ENCODE peak calls at places on chromosomes 1 and 21, in six cellular contexts. One of them, this sample, is unnamed.

GRCh38 chr1:198157847-198158765 is 1.3 kb downstream of the NEK7 start:
- DNase-seq in astrocyte: peak; percentile 35
- DNase-seq in endothelial cell of umbilical vein: peak; percentile 46
- DNase-seq in caudate nucleus: peak; percentile 24
- DNase-seq in RPMI7951: peak; percentile 33
- DNase-seq in stimulated activated CD8-positive, alpha-beta memory T cell treated with anti-CD3 and anti-CD28 coated beads, Interleukin-7, amount 100 ng/mL, for 1 hour: no peak
- DNase-seq in this sample: peak; percentile 40

GRCh38 chr1:234199476-234200127 is 173.7 kb upstream of the COA6 start:
- DNase-seq in astrocyte: peak; percentile 16
- DNase-seq in endothelial cell of umbilical vein: no peak
- DNase-seq in caudate nucleus: no peak
- DNase-seq in RPMI7951: no peak
- DNase-seq in stimulated activated CD8-positive, alpha-beta memory T cell treated with anti-CD3 and anti-CD28 coated beads, Interleukin-7, amount 100 ng/mL, for 1 hour: no peak
- DNase-seq in this sample: no peak

GRCh38 chr1:181173761-181174371 is 85.4 kb downstream of the IER5 start:
- DNase-seq in astrocyte: no peak
- DNase-seq in endothelial cell of umbilical vein: no peak
- DNase-seq in caudate nucleus: no peak
- DNase-seq in RPMI7951: peak; percentile 8
- DNase-seq in stimulated activated CD8-positive, alpha-beta memory T cell treated with anti-CD3 and anti-CD28 coated beads, Interleukin-7, amount 100 ng/mL, for 1 hour: no peak
- DNase-seq in this sample: no peak

GRCh38 chr21:44416193-44416592 is 39.1 kb upstream of the LRRC3 start:
- DNase-seq in astrocyte: no peak
- DNase-seq in endothelial cell of umbilical vein: no peak
- DNase-seq in caudate nucleus: no peak
- DNase-seq in RPMI7951: no peak
- DNase-seq in stimulated activated CD8-positive, alpha-beta memory T cell treated with anti-CD3 and anti-CD28 coated beads, Interleukin-7, amount 100 ng/mL, for 1 hour: no peak
- DNase-seq in this sample: no peak

GRCh38 chr1:3417082-3417728 is 37.3 kb upstream of the ARHGEF16 start:
- DNase-seq in astrocyte: no peak
- DNase-seq in endothelial cell of umbilical vein: no peak
- DNase-seq in caudate nucleus: no peak
- DNase-seq in RPMI7951: no peak
- DNase-seq in stimulated activated CD8-positive, alpha-beta memory T cell treated with anti-CD3 and anti-CD28 coated beads, Interleukin-7, amount 100 ng/mL, for 1 hour: no peak
- DNase-seq in this sample: no peak

GRCh38 chr1:29389533-29390041 is 153.3 kb downstream of the PTPRU start:
- DNase-seq in astrocyte: no peak
- DNase-seq in endothelial cell of umbilical vein: no peak
- DNase-seq in caudate nucleus: no peak
- DNase-seq in RPMI7951: no peak
- DNase-seq in stimulated activated CD8-positive, alpha-beta memory T cell treated with anti-CD3 and anti-CD28 coated beads, Interleukin-7, amount 100 ng/mL, for 1 hour: no peak
- DNase-seq in this sample: no peak

GRCh38 chr1:2135425-2135824 is 59.1 kb downstream of the FAAP20 start:
- DNase-seq in astrocyte: peak; percentile 68
- DNase-seq in endothelial cell of umbilical vein: no peak
- DNase-seq in caudate nucleus: no peak
- DNase-seq in RPMI7951: peak; percentile 93
- DNase-seq in stimulated activated CD8-positive, alpha-beta memory T cell treated with anti-CD3 and anti-CD28 coated beads, Interleukin-7, amount 100 ng/mL, for 1 hour: no peak
- DNase-seq in this sample: no peak

GRCh38 chr1:108881369-108881768 is 4.6 kb downstream of the GPSM2 start:
- DNase-seq in astrocyte: peak; percentile 40
- DNase-seq in endothelial cell of umbilical vein: no peak
- DNase-seq in caudate nucleus: no peak
- DNase-seq in RPMI7951: no peak
- DNase-seq in stimulated activated CD8-positive, alpha-beta memory T cell treated with anti-CD3 and anti-CD28 coated beads, Interleukin-7, amount 100 ng/mL, for 1 hour: no peak
- DNase-seq in this sample: no peak

GRCh38 chr1:230212405-230212936 is 145.4 kb downstream of the GALNT2 start:
- DNase-seq in astrocyte: no peak
- DNase-seq in endothelial cell of umbilical vein: no peak
- DNase-seq in caudate nucleus: no peak
- DNase-seq in RPMI7951: no peak
- DNase-seq in stimulated activated CD8-positive, alpha-beta memory T cell treated with anti-CD3 and anti-CD28 coated beads, Interleukin-7, amount 100 ng/mL, for 1 hour: no peak
- DNase-seq in this sample: no peak

GRCh38 chr21:22351076-22351475 is 1352.9 kb downstream of the NCAM2 start:
- DNase-seq in astrocyte: no peak
- DNase-seq in endothelial cell of umbilical vein: no peak
- DNase-seq in caudate nucleus: no peak
- DNase-seq in RPMI7951: no peak
- DNase-seq in stimulated activated CD8-positive, alpha-beta memory T cell treated with anti-CD3 and anti-CD28 coated beads, Interleukin-7, amount 100 ng/mL, for 1 hour: no peak
- DNase-seq in this sample: no peak

GRCh38 chr1:2413495-2414296 is 1.3 kb upstream of the PEX10 start:
- DNase-seq in astrocyte: no peak
- DNase-seq in endothelial cell of umbilical vein: no peak
- DNase-seq in caudate nucleus: no peak
- DNase-seq in RPMI7951: no peak
- DNase-seq in stimulated activated CD8-positive, alpha-beta memory T cell treated with anti-CD3 and anti-CD28 coated beads, Interleukin-7, amount 100 ng/mL, for 1 hour: no peak
- DNase-seq in this sample: no peak

GRCh38 chr1:55876276-55877060 is 661.3 kb upstream of the USP24 start:
- DNase-seq in astrocyte: no peak
- DNase-seq in endothelial cell of umbilical vein: no peak
- DNase-seq in caudate nucleus: no peak
- DNase-seq in RPMI7951: no peak
- DNase-seq in stimulated activated CD8-positive, alpha-beta memory T cell treated with anti-CD3 and anti-CD28 coated beads, Interleukin-7, amount 100 ng/mL, for 1 hour: no peak
- DNase-seq in this sample: no peak

GRCh38 chr1:33429846-33430750 is 797 bp downstream of the PHC2 start:
- DNase-seq in astrocyte: no peak
- DNase-seq in endothelial cell of umbilical vein: peak; percentile 30
- DNase-seq in caudate nucleus: no peak
- DNase-seq in RPMI7951: no peak
- DNase-seq in stimulated activated CD8-positive, alpha-beta memory T cell treated with anti-CD3 and anti-CD28 coated beads, Interleukin-7, amount 100 ng/mL, for 1 hour: no peak
- DNase-seq in this sample: no peak

GRCh38 chr1:89005286-89006151 is 13.1 kb upstream of the KYAT3 start:
- DNase-seq in astrocyte: no peak
- DNase-seq in endothelial cell of umbilical vein: no peak
- DNase-seq in caudate nucleus: no peak
- DNase-seq in RPMI7951: no peak
- DNase-seq in stimulated activated CD8-positive, alpha-beta memory T cell treated with anti-CD3 and anti-CD28 coated beads, Interleukin-7, amount 100 ng/mL, for 1 hour: no peak
- DNase-seq in this sample: no peak

GRCh38 chr21:41142051-41142795 is 25.7 kb upstream of the BACE2 start:
- DNase-seq in astrocyte: peak; percentile 97
- DNase-seq in endothelial cell of umbilical vein: no peak
- DNase-seq in caudate nucleus: no peak
- DNase-seq in RPMI7951: peak; percentile 53
- DNase-seq in stimulated activated CD8-positive, alpha-beta memory T cell treated with anti-CD3 and anti-CD28 coated beads, Interleukin-7, amount 100 ng/mL, for 1 hour: no peak
- DNase-seq in this sample: peak; percentile 84

GRCh38 chr1:30305519-30305918 is 417.9 kb downstream of the MATN1 start:
- DNase-seq in astrocyte: no peak
- DNase-seq in endothelial cell of umbilical vein: no peak
- DNase-seq in caudate nucleus: no peak
- DNase-seq in RPMI7951: no peak
- DNase-seq in stimulated activated CD8-positive, alpha-beta memory T cell treated with anti-CD3 and anti-CD28 coated beads, Interleukin-7, amount 100 ng/mL, for 1 hour: no peak
- DNase-seq in this sample: no peak

GRCh38 chr1:73673980-73674379 is 524.0 kb downstream of the LRRIQ3 start:
- DNase-seq in astrocyte: peak; percentile 3
- DNase-seq in endothelial cell of umbilical vein: peak; percentile 2
- DNase-seq in caudate nucleus: no peak
- DNase-seq in RPMI7951: no peak
- DNase-seq in stimulated activated CD8-positive, alpha-beta memory T cell treated with anti-CD3 and anti-CD28 coated beads, Interleukin-7, amount 100 ng/mL, for 1 hour: no peak
- DNase-seq in this sample: no peak

GRCh38 chr1:63245186-63245585 is 77.2 kb upstream of the FOXD3 start:
- DNase-seq in astrocyte: no peak
- DNase-seq in endothelial cell of umbilical vein: no peak
- DNase-seq in caudate nucleus: no peak
- DNase-seq in RPMI7951: no peak
- DNase-seq in stimulated activated CD8-positive, alpha-beta memory T cell treated with anti-CD3 and anti-CD28 coated beads, Interleukin-7, amount 100 ng/mL, for 1 hour: no peak
- DNase-seq in this sample: no peak

GRCh38 chr1:21302747-21303715 is 12.8 kb upstream of the ECE1 start:
- DNase-seq in astrocyte: peak; percentile 85
- DNase-seq in endothelial cell of umbilical vein: peak; percentile 78
- DNase-seq in caudate nucleus: no peak
- DNase-seq in RPMI7951: peak; percentile 93
- DNase-seq in stimulated activated CD8-positive, alpha-beta memory T cell treated with anti-CD3 and anti-CD28 coated beads, Interleukin-7, amount 100 ng/mL, for 1 hour: no peak
- DNase-seq in this sample: peak; percentile 83

GRCh38 chr1:154961207-154961496 is 430 bp downstream of the PYGO2 start:
- DNase-seq in astrocyte: no peak
- DNase-seq in endothelial cell of umbilical vein: no peak
- DNase-seq in caudate nucleus: no peak
- DNase-seq in RPMI7951: no peak
- DNase-seq in stimulated activated CD8-positive, alpha-beta memory T cell treated with anti-CD3 and anti-CD28 coated beads, Interleukin-7, amount 100 ng/mL, for 1 hour: no peak
- DNase-seq in this sample: no peak

GRCh38 chr1:240258910-240259309 is 167.2 kb downstream of the FMN2 start:
- DNase-seq in astrocyte: peak; percentile 91
- DNase-seq in endothelial cell of umbilical vein: no peak
- DNase-seq in caudate nucleus: no peak
- DNase-seq in RPMI7951: peak; percentile 70
- DNase-seq in stimulated activated CD8-positive, alpha-beta memory T cell treated with anti-CD3 and anti-CD28 coated beads, Interleukin-7, amount 100 ng/mL, for 1 hour: no peak
- DNase-seq in this sample: no peak

GRCh38 chr1:67948155-67949075 is 102.0 kb downstream of the DIRAS3 start:
- DNase-seq in astrocyte: peak; percentile 79
- DNase-seq in endothelial cell of umbilical vein: no peak
- DNase-seq in caudate nucleus: no peak
- DNase-seq in RPMI7951: peak; percentile 75
- DNase-seq in stimulated activated CD8-positive, alpha-beta memory T cell treated with anti-CD3 and anti-CD28 coated beads, Interleukin-7, amount 100 ng/mL, for 1 hour: no peak
- DNase-seq in this sample: no peak

GRCh38 chr21:43613755-43614638 is 45.3 kb downstream of the HSF2BP start:
- DNase-seq in astrocyte: peak; percentile 56
- DNase-seq in endothelial cell of umbilical vein: no peak
- DNase-seq in caudate nucleus: no peak
- DNase-seq in RPMI7951: peak; percentile 86
- DNase-seq in stimulated activated CD8-positive, alpha-beta memory T cell treated with anti-CD3 and anti-CD28 coated beads, Interleukin-7, amount 100 ng/mL, for 1 hour: no peak
- DNase-seq in this sample: no peak

GRCh38 chr1:36204347-36204909 is 19.8 kb upstream of the THRAP3 start:
- DNase-seq in astrocyte: no peak
- DNase-seq in endothelial cell of umbilical vein: no peak
- DNase-seq in caudate nucleus: no peak
- DNase-seq in RPMI7951: peak; percentile 26
- DNase-seq in stimulated activated CD8-positive, alpha-beta memory T cell treated with anti-CD3 and anti-CD28 coated beads, Interleukin-7, amount 100 ng/mL, for 1 hour: no peak
- DNase-seq in this sample: no peak

GRCh38 chr1:224929335-224930237 is at the start of gene DNAH14:
- DNase-seq in astrocyte: peak; percentile 82
- DNase-seq in endothelial cell of umbilical vein: peak; percentile 73
- DNase-seq in caudate nucleus: no peak
- DNase-seq in RPMI7951: peak; percentile 80
- DNase-seq in stimulated activated CD8-positive, alpha-beta memory T cell treated with anti-CD3 and anti-CD28 coated beads, Interleukin-7, amount 100 ng/mL, for 1 hour: no peak
- DNase-seq in this sample: peak; percentile 69

GRCh38 chr1:4527819-4528218 is 126.6 kb upstream of the AJAP1 start:
- DNase-seq in astrocyte: no peak
- DNase-seq in endothelial cell of umbilical vein: no peak
- DNase-seq in caudate nucleus: no peak
- DNase-seq in RPMI7951: no peak
- DNase-seq in stimulated activated CD8-positive, alpha-beta memory T cell treated with anti-CD3 and anti-CD28 coated beads, Interleukin-7, amount 100 ng/mL, for 1 hour: no peak
- DNase-seq in this sample: no peak

GRCh38 chr1:54940027-54940426 is 40.4 kb upstream of the TMEM61 start:
- DNase-seq in astrocyte: no peak
- DNase-seq in endothelial cell of umbilical vein: peak; percentile 37
- DNase-seq in caudate nucleus: no peak
- DNase-seq in RPMI7951: no peak
- DNase-seq in stimulated activated CD8-positive, alpha-beta memory T cell treated with anti-CD3 and anti-CD28 coated beads, Interleukin-7, amount 100 ng/mL, for 1 hour: no peak
- DNase-seq in this sample: no peak

GRCh38 chr1:182806015-182806678 is 16.6 kb downstream of the NPL start:
- DNase-seq in astrocyte: no peak
- DNase-seq in endothelial cell of umbilical vein: no peak
- DNase-seq in caudate nucleus: no peak
- DNase-seq in RPMI7951: no peak
- DNase-seq in stimulated activated CD8-positive, alpha-beta memory T cell treated with anti-CD3 and anti-CD28 coated beads, Interleukin-7, amount 100 ng/mL, for 1 hour: no peak
- DNase-seq in this sample: no peak

GRCh38 chr1:180195401-180195800 is 34.7 kb upstream of the LHX4 start:
- DNase-seq in astrocyte: no peak
- DNase-seq in endothelial cell of umbilical vein: no peak
- DNase-seq in caudate nucleus: no peak
- DNase-seq in RPMI7951: no peak
- DNase-seq in stimulated activated CD8-positive, alpha-beta memory T cell treated with anti-CD3 and anti-CD28 coated beads, Interleukin-7, amount 100 ng/mL, for 1 hour: no peak
- DNase-seq in this sample: no peak

GRCh38 chr1:228554107-228554506 is 66.9 kb downstream of the RNF187 start:
- DNase-seq in astrocyte: no peak
- DNase-seq in endothelial cell of umbilical vein: no peak
- DNase-seq in caudate nucleus: no peak
- DNase-seq in RPMI7951: no peak
- DNase-seq in stimulated activated CD8-positive, alpha-beta memory T cell treated with anti-CD3 and anti-CD28 coated beads, Interleukin-7, amount 100 ng/mL, for 1 hour: no peak
- DNase-seq in this sample: no peak

GRCh38 chr1:51644533-51645197 is 27.8 kb downstream of the OSBPL9 start:
- DNase-seq in astrocyte: peak; percentile 88
- DNase-seq in endothelial cell of umbilical vein: peak; percentile 77
- DNase-seq in caudate nucleus: no peak
- DNase-seq in RPMI7951: peak; percentile 81
- DNase-seq in stimulated activated CD8-positive, alpha-beta memory T cell treated with anti-CD3 and anti-CD28 coated beads, Interleukin-7, amount 100 ng/mL, for 1 hour: no peak
- DNase-seq in this sample: no peak

This sample was measured in dermis microvascular lymphatic vessel endothelial cell.